ENCODE peak calls at places on chromosome 10, in seven cellular contexts. J is naive thymus-derived CD4-positive, alpha-beta T cell; F is hippocampal formation; L is activated naive CD4-positive, alpha-beta T cell; C is CD8-positive, alpha-beta memory T cell; M is activated naive CD8-positive, alpha-beta T cell treated with anti-CD3 and anti-CD28 coated beads, Interleukin-2, amount 50 U/mL, for 16 hours; B is C1 segment of cervical spinal cord. T is an unnamed sample.

GRCh38 chr10:529831-530230 is 159.6 kb downstream of the DIP2C start:
- DNase-seq in J (no peak), F (no peak), L (no peak), C (no peak), M (no peak), B (no peak), T (no peak)

GRCh38 chr10:90871279-90871760 is 454 bp upstream of the RPP30 start:
- DNase-seq in J (no peak), F (peak), L (no peak), C (peak), M (no peak), B (peak), T (peak)

GRCh38 chr10:89426230-89426868 is 12.0 kb downstream of the IFIT5 start:
- DNase-seq in J (no peak), F (no peak), L (no peak), C (no peak), M (no peak), B (peak), T (peak)

GRCh38 chr10:96406091-96406490 is 47.3 kb upstream of the OPALIN start:
- DNase-seq in J (no peak), F (no peak), L (no peak), C (no peak), M (no peak), B (no peak), T (no peak)

GRCh38 chr10:98236866-98237265 is 31.1 kb downstream of the LOXL4 start:
- DNase-seq in J (no peak), F (no peak), L (no peak), C (no peak), M (no peak), B (no peak), T (no peak)

GRCh38 chr10:17348111-17349008 is 106.0 kb downstream of the ST8SIA6 start:
- DNase-seq in J (no peak), F (no peak), L (no peak), C (no peak), M (no peak), B (no peak), T (no peak)

GRCh38 chr10:102322914-102323313 is 72.6 kb upstream of the NFKB2 start:
- DNase-seq in J (peak), F (no peak), L (no peak), C (peak), M (no peak), B (no peak), T (peak)

GRCh38 chr10:116026315-116026714 is 246.7 kb downstream of the GFRA1 start:
- DNase-seq in J (no peak), F (no peak), L (no peak), C (no peak), M (no peak), B (no peak), T (no peak)

GRCh38 chr10:4527281-4527960 is 298.6 kb upstream of the AKR1E2 start:
- DNase-seq in J (no peak), F (no peak), L (no peak), C (no peak), M (no peak), B (no peak), T (no peak)

GRCh38 chr10:102642553-102643345 is 1.5 kb upstream of the TRIM8 start:
- DNase-seq in J (peak), F (no peak), L (peak), C (peak), M (no peak), B (peak), T (no peak)

GRCh38 chr10:21372651-21373410 is 152.7 kb downstream of the SKIDA1 start:
- DNase-seq in J (peak), F (no peak), L (no peak), C (peak), M (peak), B (no peak), T (peak)

GRCh38 chr10:43899224-43899959 is 250.7 kb upstream of the ZNF32 start:
- DNase-seq in J (no peak), F (no peak), L (no peak), C (no peak), M (no peak), B (no peak), T (no peak)

GRCh38 chr10:126397640-126398382 is 9.5 kb upstream of the ADAM12 start:
- DNase-seq in J (no peak), F (no peak), L (no peak), C (no peak), M (no peak), B (no peak), T (no peak)

GRCh38 chr10:99945286-99945685 is 64.5 kb downstream of the DNMBP start:
- DNase-seq in J (no peak), F (no peak), L (no peak), C (no peak), M (no peak), B (no peak), T (no peak)

GRCh38 chr10:13690281-13690825 is 103.6 kb downstream of the PRPF18 start:
- DNase-seq in J (no peak), F (no peak), L (no peak), C (no peak), M (no peak), B (no peak), T (no peak)

GRCh38 chr10:9198611-9199010 is 1144.1 kb downstream of the GATA3 start:
- DNase-seq in J (no peak), F (no peak), L (no peak), C (no peak), M (no peak), B (no peak), T (no peak)

GRCh38 chr10:96565774-96566173 is 21.0 kb downstream of the TM9SF3 start:
- DNase-seq in J (no peak), F (no peak), L (no peak), C (no peak), M (no peak), B (no peak), T (no peak)

GRCh38 chr10:70502406-70502805 is 23.8 kb downstream of the PALD1 start:
- DNase-seq in J (no peak), F (no peak), L (no peak), C (no peak), M (no peak), B (no peak), T (no peak)

GRCh38 chr10:93481931-93482834 is at the start of gene MYOF:
- DNase-seq in J (peak), F (peak), L (no peak), C (peak), M (no peak), B (no peak), T (peak)

GRCh38 chr10:126408953-126409641 is 20.8 kb upstream of the ADAM12 start:
- DNase-seq in J (no peak), F (no peak), L (no peak), C (no peak), M (no peak), B (no peak), T (no peak)

T was measured in MV-4-11.